ENCODE peak calls at places on chromosomes 3 and 15, in nine cellular contexts. H is stimulated activated CD4-positive, alpha-beta T cell treated with anti-CD3 and anti-CD28 coated beads, Interleukin-2, amount 100 ng/mL, for 48 hours; I is EH; F is activated T-helper 9 cell treated with anti-CD3 and anti-CD28 coated beads, Interleukin-2, amount 50 U/mL, for 16 hours; W is PC-3; Q is kidney epithelial cell; J is mucosa of gallbladder; T is brain microvascular endothelial cell; V is choroid plexus epithelial cell. N is an unnamed sample.

GRCh38 chr3:48999085-48999858 is 7.9 kb upstream of the WDR6 start:
- DNase-seq in H (no peak), I (no peak), F (no peak), W (no peak), Q (no peak), J (no peak), T (no peak), V (no peak), N (no peak)

GRCh38 chr3:39639344-39640236 is 169.8 kb upstream of the MYRIP start:
- DNase-seq in H (peak), I (peak), F (no peak), W (peak), Q (peak), J (peak), T (peak), V (peak), N (no peak)

GRCh38 chr3:87198774-87199173 is 28.3 kb upstream of the CHMP2B start:
- DNase-seq in H (no peak), I (no peak), F (no peak), W (no peak), Q (no peak), J (no peak), T (no peak), V (no peak), N (no peak)

GRCh38 chr3:52405601-52406115 is 39.2 kb downstream of the SEMA3G start:
- DNase-seq in H (no peak), I (no peak), F (no peak), W (no peak), Q (no peak), J (no peak), T (no peak), V (no peak), N (no peak)

GRCh38 chr15:101318810-101319200 is 23.8 kb upstream of the SNRPA1 start:
- DNase-seq in H (no peak), I (no peak), F (no peak), W (no peak), Q (no peak), J (no peak), T (no peak), V (no peak), N (no peak)

GRCh38 chr3:194471863-194472262 is 14.9 kb downstream of the ATP13A3 start:
- DNase-seq in H (no peak), I (no peak), F (no peak), W (no peak), Q (no peak), J (no peak), T (no peak), V (no peak), N (no peak)

GRCh38 chr3:119352235-119352634 is 58.1 kb downstream of the ARHGAP31 start:
- DNase-seq in H (no peak), I (peak), F (peak), W (peak), Q (no peak), J (no peak), T (peak), V (peak), N (peak)

GRCh38 chr15:67061811-67062348 is 3.5 kb upstream of the SMAD3 start:
- DNase-seq in H (no peak), I (no peak), F (no peak), W (no peak), Q (no peak), J (peak), T (no peak), V (no peak), N (no peak)

GRCh38 chr3:187919018-187919417 is 173.8 kb upstream of the BCL6 start:
- DNase-seq in H (peak), I (no peak), F (peak), W (no peak), Q (no peak), J (no peak), T (peak), V (peak), N (no peak)

GRCh38 chr15:31473384-31474058 is 146.9 kb downstream of the KLF13 start:
- DNase-seq in H (no peak), I (no peak), F (no peak), W (no peak), Q (no peak), J (no peak), T (no peak), V (no peak), N (no peak)

GRCh38 chr3:154967090-154967489 is 113.0 kb upstream of the MME start:
- DNase-seq in H (no peak), I (peak), F (no peak), W (no peak), Q (no peak), J (no peak), T (no peak), V (no peak), N (no peak)

GRCh38 chr15:38853608-38854007 is 289.0 kb upstream of the RASGRP1 start:
- DNase-seq in H (no peak), I (peak), F (peak), W (peak), Q (no peak), J (no peak), T (peak), V (peak), N (peak)

GRCh38 chr3:11568503-11569155 is 75.1 kb downstream of the VGLL4 start:
- DNase-seq in H (no peak), I (peak), F (no peak), W (peak), Q (peak), J (peak), T (peak), V (peak), N (no peak)

GRCh38 chr3:173584093-173584833 is 186.7 kb downstream of the NLGN1 start:
- DNase-seq in H (no peak), I (peak), F (no peak), W (peak), Q (no peak), J (peak), T (peak), V (peak), N (peak)

GRCh38 chr15:69405110-69405509 is 9.0 kb upstream of the KIF23 start:
- DNase-seq in H (no peak), I (no peak), F (no peak), W (no peak), Q (no peak), J (no peak), T (no peak), V (no peak), N (no peak)

GRCh38 chr3:195224980-195225580 is 45.9 kb downstream of the XXYLT1 start:
- DNase-seq in H (no peak), I (no peak), F (no peak), W (no peak), Q (no peak), J (no peak), T (no peak), V (no peak), N (no peak)

GRCh38 chr15:70420421-70421196 is 322.9 kb upstream of the TLE3 start:
- DNase-seq in H (no peak), I (no peak), F (no peak), W (no peak), Q (no peak), J (no peak), T (no peak), V (peak), N (no peak)

GRCh38 chr15:40430271-40430805 is 10.4 kb upstream of the BAHD1 start:
- DNase-seq in H (no peak), I (peak), F (no peak), W (peak), Q (no peak), J (no peak), T (no peak), V (no peak), N (no peak)

GRCh38 chr3:3074551-3075257 is 35.5 kb downstream of the IL5RA start:
- DNase-seq in H (no peak), I (no peak), F (no peak), W (no peak), Q (no peak), J (no peak), T (no peak), V (no peak), N (peak)

GRCh38 chr3:101119535-101119934 is 126.3 kb upstream of the ABI3BP start:
- DNase-seq in H (no peak), I (peak), F (no peak), W (peak), Q (no peak), J (no peak), T (peak), V (peak), N (no peak)

GRCh38 chr3:45011756-45012441 is 14.2 kb upstream of the CLEC3B start:
- DNase-seq in H (no peak), I (peak), F (no peak), W (no peak), Q (peak), J (peak), T (peak), V (peak), N (peak)

GRCh38 chr15:67331676-67332075 is 77.1 kb downstream of the IQCH start:
- DNase-seq in H (no peak), I (peak), F (no peak), W (no peak), Q (no peak), J (no peak), T (no peak), V (peak), N (no peak)

GRCh38 chr3:186083746-186084145 is 25.1 kb downstream of the ETV5 start:
- DNase-seq in H (no peak), I (peak), F (no peak), W (no peak), Q (no peak), J (no peak), T (no peak), V (no peak), N (no peak)